ENCODE peak calls at places on chromosomes 13 and 19, in eight cellular contexts. O is BE2C, P is hippocampal formation, B is EL, K is GM19239, T is left cardiac atrium, N is A549, V is AG09319. L is an unnamed sample.

GRCh38 chr13:20702945-20703784 is at the start of gene IL17D:
- DNase-seq in O (peak), P (peak), B (peak), K (peak), T (no peak), N (no peak), V (no peak), L (peak)

GRCh38 chr13:102567857-102568256 is 28.9 kb upstream of the TPP2 start:
- DNase-seq in O (no peak), P (no peak), B (no peak), K (no peak), T (no peak), N (no peak), V (no peak), L (no peak)

GRCh38 chr13:92716749-92717148 is 509.9 kb upstream of the GPC6 start:
- DNase-seq in O (no peak), P (no peak), B (peak), K (no peak), T (no peak), N (no peak), V (no peak), L (no peak)

GRCh38 chr13:31920301-31920818 is 111.2 kb upstream of the FRY start:
- DNase-seq in O (no peak), P (no peak), B (no peak), K (no peak), T (no peak), N (no peak), V (no peak), L (no peak)

GRCh38 chr13:80033286-80033685 is 307.6 kb downstream of the SPRY2 start:
- DNase-seq in O (no peak), P (no peak), B (no peak), K (no peak), T (no peak), N (no peak), V (no peak), L (no peak)

GRCh38 chr13:34383728-34384127 is 558.3 kb upstream of the NBEA start:
- DNase-seq in O (no peak), P (no peak), B (no peak), K (no peak), T (no peak), N (no peak), V (no peak), L (no peak)

GRCh38 chr19:42129399-42130253 is 2.6 kb downstream of the POU2F2 start:
- DNase-seq in O (peak), P (peak), B (peak), K (no peak), T (no peak), N (no peak), V (no peak), L (no peak)

GRCh38 chr19:33152178-33152577 is 20.3 kb downstream of the WDR88 start:
- DNase-seq in O (no peak), P (no peak), B (no peak), K (no peak), T (no peak), N (no peak), V (no peak), L (no peak)

GRCh38 chr13:113741101-113741731 is 17.8 kb upstream of the TMEM255B start:
- DNase-seq in O (no peak), P (no peak), B (no peak), K (no peak), T (no peak), N (no peak), V (no peak), L (no peak)

GRCh38 chr13:84946144-84946543 is 853.1 kb downstream of the SLITRK6 start:
- DNase-seq in O (no peak), P (no peak), B (peak), K (no peak), T (no peak), N (no peak), V (no peak), L (no peak)

GRCh38 chr19:12788682-12789097 is 2.6 kb upstream of the JUNB start:
- DNase-seq in O (peak), P (peak), B (peak), K (no peak), T (peak), N (no peak), V (no peak), L (no peak)

GRCh38 chr19:38524369-38524768 is 90.9 kb downstream of the RYR1 start:
- DNase-seq in O (no peak), P (no peak), B (no peak), K (no peak), T (no peak), N (no peak), V (no peak), L (no peak)

GRCh38 chr13:39875583-39875982 is 220.1 kb downstream of the COG6 start:
- DNase-seq in O (no peak), P (no peak), B (peak), K (no peak), T (peak), N (no peak), V (no peak), L (no peak)

GRCh38 chr13:49295231-49295630 is 47.5 kb downstream of the CDADC1 start:
- DNase-seq in O (no peak), P (no peak), B (no peak), K (no peak), T (no peak), N (no peak), V (no peak), L (no peak)

GRCh38 chr13:49936943-49937273 is 768 bp upstream of the SPRYD7 start:
- DNase-seq in O (no peak), P (no peak), B (no peak), K (no peak), T (no peak), N (no peak), V (no peak), L (no peak)

GRCh38 chr19:44968118-44968517 is 12.9 kb downstream of the CLPTM1 start:
- DNase-seq in O (no peak), P (no peak), B (no peak), K (no peak), T (no peak), N (no peak), V (no peak), L (no peak)

GRCh38 chr13:104301216-104301975 is 1235.2 kb upstream of the SLC10A2 start:
- DNase-seq in O (no peak), P (no peak), B (no peak), K (no peak), T (no peak), N (no peak), V (no peak), L (no peak)

GRCh38 chr13:34627905-34628682 is 314.0 kb upstream of the NBEA start:
- DNase-seq in O (no peak), P (no peak), B (no peak), K (no peak), T (no peak), N (no peak), V (no peak), L (no peak)

GRCh38 chr13:66171821-66172220 is 1058.3 kb downstream of the PCDH9 start:
- DNase-seq in O (no peak), P (no peak), B (no peak), K (no peak), T (no peak), N (no peak), V (no peak), L (no peak)

GRCh38 chr13:95502216-95502615 is 50.3 kb upstream of the CLDN10 start:
- DNase-seq in O (no peak), P (no peak), B (no peak), K (no peak), T (no peak), N (no peak), V (no peak), L (no peak)

GRCh38 chr19:7862413-7862951 is 11.7 kb downstream of the PRR36 start:
- DNase-seq in O (peak), P (peak), B (no peak), K (peak), T (peak), N (no peak), V (no peak), L (peak)

GRCh38 chr19:18464646-18465045 is 26.7 kb upstream of the ISYNA1 start:
- DNase-seq in O (no peak), P (peak), B (peak), K (no peak), T (peak), N (no peak), V (peak), L (no peak)

GRCh38 chr13:20848203-20848602 is 54.3 kb downstream of the XPO4 start:
- DNase-seq in O (no peak), P (no peak), B (no peak), K (no peak), T (no peak), N (no peak), V (no peak), L (no peak)

GRCh38 chr13:44853641-44854040 is 135.6 kb downstream of the NUFIP1 start:
- DNase-seq in O (no peak), P (no peak), B (no peak), K (no peak), T (no peak), N (peak), V (no peak), L (no peak)

GRCh38 chr19:10338940-10339339 is 484 bp downstream of the ICAM3 start:
- DNase-seq in O (no peak), P (no peak), B (no peak), K (no peak), T (no peak), N (no peak), V (no peak), L (no peak)

L was measured in activated T-cell treated with anti-CD3 and anti-CD28 coated beads, Interleukin-2, amount 50 U/mL, for 4 hours.